ENCODE peak calls at places on chromosomes 5 and 9, in five cellular contexts. H, V, F, J and P are unnamed samples. For H3K4me1, the result is how much of the 10 kb centered on the place peaks cover.

GRCh38 chr9:113547501-113547900 is 84.0 kb downstream of the RGS3 start:
- DNase-seq in H (no peak), V (no peak), F (no peak), J (no peak), P (no peak)

GRCh38 chr5:87780831-87781760 is 368.4 kb upstream of the CCNH start:
- DNase-seq in H (peak), V (peak), F (peak), J (peak), P (peak)

GRCh38 chr5:65156933-65157332 is 324.8 kb downstream of the ADAMTS6 start:
- DNase-seq in H (no peak), V (no peak), F (no peak), J (no peak), P (no peak)

GRCh38 chr5:55437452-55437851 is 97.3 kb downstream of the PLPP1 start:
- DNase-seq in H (no peak), V (no peak), F (no peak), J (no peak), P (no peak)

GRCh38 chr9:109934499-109935214 is 154.7 kb downstream of the PALM2AKAP2 start:
- DNase-seq in H (no peak), V (peak), F (no peak), J (no peak), P (no peak)

GRCh38 chr9:14383296-14383695 is 69.4 kb upstream of the NFIB start:
- DNase-seq in H (no peak), V (no peak), F (no peak), J (peak), P (no peak)

GRCh38 chr9:20513126-20513913 is 109.0 kb downstream of the MLLT3 start:
- DNase-seq in H (no peak), V (no peak), F (no peak), J (no peak), P (no peak)

GRCh38 chr5:150614651-150615040 is 25.8 kb upstream of the SYNPO start:
- DNase-seq in H (no peak), V (no peak), F (no peak), J (no peak), P (no peak)

GRCh38 chr9:134158753-134159392 is 5.5 kb downstream of the RNU6ATAC start:
- DNase-seq in H (no peak), V (no peak), F (no peak), J (no peak), P (no peak)

GRCh38 chr5:170315154-170315553 is 17.6 kb upstream of the LCP2 start:
- DNase-seq in H (peak), V (no peak), F (no peak), J (no peak), P (peak)

GRCh38 chr5:9468070-9468388 is 77.8 kb downstream of the SEMA5A start:
- DNase-seq in H (no peak), V (no peak), F (no peak), J (no peak), P (no peak)

GRCh38 chr9:35267716-35268115 is 105.9 kb downstream of the UNC13B start:
- DNase-seq in H (no peak), V (no peak), F (no peak), J (no peak), P (no peak)

GRCh38 chr5:72109625-72110024 is 2.4 kb downstream of the MAP1B start:
- DNase-seq in H (no peak), V (no peak), F (no peak), J (no peak), P (no peak)

GRCh38 chr5:87076931-87077330 is 190.8 kb upstream of the RASA1 start:
- DNase-seq in H (no peak), V (no peak), F (no peak), J (no peak), P (no peak)

GRCh38 chr5:93006915-93007314 is 574.1 kb downstream of the NR2F1-AS1 start:
- DNase-seq in H (no peak), V (no peak), F (no peak), J (no peak), P (no peak)

GRCh38 chr5:54514269-54514668 is 3.3 kb upstream of the SNX18 start:
- DNase-seq in H (no peak), V (no peak), F (no peak), J (no peak), P (no peak)

GRCh38 chr9:105475302-105475701 is 27.5 kb downstream of the FSD1L start:
- DNase-seq in H (no peak), V (no peak), F (no peak), J (peak), P (no peak)

GRCh38 chr5:122030251-122030650 is 47.8 kb downstream of the LOX start:
- DNase-seq in H (no peak), V (no peak), F (no peak), J (no peak), P (no peak)

GRCh38 chr5:11878846-11879245 is 25.4 kb downstream of the CTNND2 start:
- DNase-seq in H (no peak), V (no peak), F (no peak), J (no peak), P (no peak)

GRCh38 chr9:110111868-110112267 is 96.1 kb downstream of the C9orf152 start:
- DNase-seq in H (no peak), V (no peak), F (no peak), J (no peak), P (no peak)

GRCh38 chr9:5767968-5768932 is 64.7 kb downstream of the ERMP1 start:
- DNase-seq in H (no peak), V (no peak), F (no peak), J (no peak), P (no peak)

GRCh38 chr5:171689853-171690417 is 95.7 kb upstream of the SMIM23 start:
- DNase-seq in H (no peak), V (no peak), F (no peak), J (no peak), P (no peak)

GRCh38 chr5:65111961-65112658 is 343.4 kb downstream of the CWC27 start:
- DNase-seq in H (no peak), V (no peak), F (no peak), J (no peak), P (no peak)

DNA sequence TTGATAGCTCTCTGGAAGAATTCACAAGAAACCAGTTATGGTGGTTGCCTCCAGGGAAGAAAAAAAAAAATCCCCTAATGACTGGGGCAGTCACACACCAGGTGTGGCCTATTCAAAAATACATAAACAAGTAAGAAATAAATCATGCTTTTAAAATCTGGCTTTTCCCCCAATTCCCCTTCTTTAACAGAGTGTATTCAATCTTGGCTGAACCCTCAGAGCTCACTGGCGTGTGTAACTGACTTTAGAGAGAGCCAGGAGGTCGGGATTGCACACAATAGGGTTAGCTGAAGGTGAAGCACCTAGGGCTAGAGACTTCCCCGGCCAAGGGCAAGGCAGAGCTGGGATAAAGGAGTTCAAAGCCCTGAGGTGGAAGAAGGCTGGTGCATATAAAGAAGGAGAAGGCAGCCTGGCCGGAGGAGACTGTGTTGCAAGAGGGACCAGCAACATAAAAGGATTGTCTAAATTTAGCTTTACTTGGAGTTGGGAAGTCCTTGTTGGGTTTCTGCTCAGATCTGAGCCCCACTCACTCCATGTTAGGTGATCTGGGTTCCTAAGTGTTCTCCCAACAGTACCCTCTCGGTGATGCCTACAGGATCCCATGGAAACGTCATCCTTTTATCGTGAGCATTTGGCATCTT is 19.7 kb downstream of the FNBP1 start:
- DNase-seq in H (no peak), V (no peak), F (no peak), J (no peak), P (no peak)
- TF ChIP-seq POLR2A in H (no peak), V (no peak), F (no peak), J (no peak), P (no peak)

GRCh38 chr5:6728011-6728794 is 15.0 kb downstream of the TENT4A start:
- DNase-seq in H (no peak), V (no peak), F (no peak), J (no peak), P (no peak)
- H3K4me1 ChIP-seq in H (under half), V (under half), F (half or more), J (under half), P (half or more)

GRCh38 chr9:37417857-37418618 is 4.5 kb upstream of the GRHPR start:
- DNase-seq in H (peak), V (no peak), F (no peak), J (no peak), P (no peak)
- TF ChIP-seq POLR2A in H (no peak), V (no peak), F (no peak), J (no peak), P (no peak)

GRCh38 chr9:129143031-129143441 is 31.8 kb downstream of the PTPA start:
- DNase-seq in H (peak), V (peak), F (peak), J (peak), P (peak)

GRCh38 chr9:129142115-129142514 is 30.9 kb downstream of the PTPA start:
- DNase-seq in H (no peak), V (no peak), F (no peak), J (no peak), P (no peak)

GRCh38 chr9:129141066-129142041 is 30.1 kb downstream of the PTPA start:
- DNase-seq in H (peak), V (no peak), F (peak), J (peak), P (peak)

GRCh38 chr9:129143461-129143927 is 32.3 kb downstream of the PTPA start:
- DNase-seq in H (no peak), V (no peak), F (no peak), J (peak), P (no peak)

GRCh38 chr9:129142536-129142935 is 31.3 kb downstream of the PTPA start:
- DNase-seq in H (no peak), V (no peak), F (no peak), J (no peak), P (no peak)
- H3K4me1 ChIP-seq in H (under half), V (under half), F (half or more), J (half or more), P (half or more)

DNA sequence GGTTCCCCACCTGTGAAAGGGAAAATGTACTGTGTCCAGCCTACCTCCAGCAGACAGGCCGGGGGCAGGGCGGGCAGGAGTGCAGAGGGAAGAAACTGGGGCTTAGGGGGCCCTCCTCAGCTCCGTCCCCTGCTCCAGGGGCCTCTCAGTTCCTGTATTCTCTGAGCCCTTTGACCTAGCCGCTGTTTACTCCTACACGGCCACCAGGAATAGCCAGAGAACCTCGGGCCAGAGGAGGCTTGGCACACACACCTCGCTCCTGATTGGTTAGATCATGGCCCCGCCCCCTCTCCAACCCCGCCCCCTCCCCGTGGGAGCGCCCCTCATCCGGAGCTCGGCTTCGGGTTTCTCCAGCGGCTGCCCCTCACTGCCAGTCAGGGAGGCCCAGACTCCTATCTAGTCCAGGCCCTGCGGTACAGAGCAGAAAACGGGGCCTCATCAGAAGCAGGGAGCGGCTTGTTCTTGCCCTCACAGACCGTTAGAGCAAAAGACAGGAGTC is 2.2 kb downstream of the ST6GALNAC6 start:
- DNase-seq in H (peak), V (peak), F (peak), J (peak), P (peak)
- TF ChIP-seq POLR2A in H (no peak), V (peak), F (no peak), J (no peak), P (no peak)

GRCh38 chr9:112505083-112505482 is 18.5 kb downstream of the KIAA1958 start:
- DNase-seq in H (no peak), V (no peak), F (no peak), J (no peak), P (no peak)
- H3K4me1 ChIP-seq in H (under half), V (under half), F (under half), J (under half), P (under half)

DNA sequence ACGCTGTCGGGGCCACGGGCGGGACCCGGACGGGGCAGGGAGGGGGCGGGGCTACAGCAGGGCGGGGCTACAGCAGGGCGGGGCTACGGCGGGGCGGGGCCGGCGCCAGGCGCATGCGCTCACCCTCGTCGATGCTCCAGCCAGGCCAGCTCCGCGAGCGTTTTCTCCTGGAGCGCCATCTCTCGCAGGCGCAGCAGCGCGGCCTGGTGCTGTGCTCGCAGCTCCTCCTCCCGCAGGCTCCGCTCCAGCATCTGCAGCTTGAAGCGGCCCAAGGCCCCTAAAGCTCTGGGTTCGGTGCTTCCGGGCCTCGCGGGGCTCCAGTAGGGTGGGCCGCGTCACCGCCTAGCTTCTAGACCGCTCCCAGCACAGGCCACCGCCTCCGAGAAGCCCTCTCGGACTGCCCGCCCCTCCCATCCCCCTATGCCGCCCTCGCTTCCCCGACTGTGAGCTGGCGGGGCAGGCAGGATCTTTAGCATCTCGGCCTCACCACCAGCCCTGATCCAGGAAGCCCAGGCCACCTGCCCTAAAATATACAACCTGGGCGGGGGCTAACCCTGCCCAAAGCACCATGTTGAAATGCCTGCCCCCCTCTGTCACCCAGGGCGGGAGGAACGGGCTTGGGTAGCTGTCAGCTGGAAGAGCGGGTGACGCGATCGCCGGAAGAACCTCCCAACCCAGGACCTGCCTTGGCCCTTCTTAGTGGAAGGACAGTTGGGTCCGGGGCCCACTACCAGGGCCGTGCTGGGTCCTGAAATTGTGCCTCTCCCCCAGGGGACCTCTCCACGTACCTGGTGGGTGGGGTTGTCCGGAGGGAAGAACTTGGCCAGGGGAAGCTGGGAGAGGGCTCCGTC is 21.9 kb upstream of the QSOX2 start:
- DNase-seq in H (peak), V (peak), F (peak), J (peak), P (peak)
- TF ChIP-seq POLR2A in H (no peak), V (peak), F (no peak), J (peak), P (no peak)

GRCh38 chr9:18338042-18338441 is 135.9 kb upstream of the ADAMTSL1 start:
- DNase-seq in H (no peak), V (no peak), F (no peak), J (no peak), P (no peak)
- H3K4me1 ChIP-seq in H (under half), V (under half), F (under half), J (under half), P (under half)

GRCh38 chr9:128321879-128322341 is 337 bp downstream of the TRUB2 start:
- DNase-seq in H (no peak), V (no peak), F (no peak), J (no peak), P (no peak)

GRCh38 chr9:128323192-128323730 is 622 bp downstream of the COQ4 start:
- DNase-seq in H (no peak), V (no peak), F (no peak), J (peak), P (no peak)

GRCh38 chr9:128323786-128324185 is 1.1 kb downstream of the COQ4 start:
- DNase-seq in H (no peak), V (no peak), F (no peak), J (no peak), P (no peak)

GRCh38 chr9:128321343-128321742 is 904 bp downstream of the TRUB2 start:
- DNase-seq in H (no peak), V (no peak), F (no peak), J (no peak), P (no peak)

GRCh38 chr9:128322342-128323191 is at the start of the genes COQ4 and TRUB2:
- DNase-seq in H (peak), V (peak), F (peak), J (peak), P (peak)
- TF ChIP-seq POLR2A in H (no peak), V (peak), F (no peak), J (peak), P (no peak)